ENCODE peak calls at places on chromosomes 6 and 20, in four cellular contexts. F is K562, E is GM12878, O is HepG2. P is an unnamed sample.

GRCh38 chr20:29689411-29690225 is 1567.8 kb upstream of the DEFB115 start:
- DNase-seq in O (no peak), F (peak; percentile 76), E (no peak), P (no peak)

GRCh38 chr6:150373260-150373701 is 4.5 kb downstream of the IYD start:
- DNase-seq in F (no peak), E (no peak), O (no peak), P (no peak)

GRCh38 chr20:38883081-38883980 is 42.9 kb upstream of the FAM83D start:
- DNase-seq in E (no peak), F (no peak), O (no peak), P (no peak)

GRCh38 chr20:58624687-58625086 is 26.4 kb upstream of the STX16 start:
- DNase-seq in F (no peak), O (no peak), E (no peak), P (no peak)

GRCh38 chr20:46694484-46694883 is 5.2 kb upstream of the TP53RK start:
- DNase-seq in E (peak; percentile 27), F (peak; percentile 35), O (no peak), P (no peak)

GRCh38 chr6:143225929-143226328 is 165.2 kb downstream of the AIG1 start:
- DNase-seq in O (peak; percentile 15), E (no peak), F (no peak), P (no peak)

GRCh38 chr6:34366639-34366921 is 25.9 kb downstream of the NUDT3 start:
- DNase-seq in F (no peak), E (no peak), O (no peak), P (no peak)

GRCh38 chr6:8707956-8708772 is 272.8 kb upstream of the SLC35B3 start:
- DNase-seq in F (no peak), O (peak; percentile 27), E (no peak), P (peak; percentile 6)

GRCh38 chr6:161444464-161444863 is 170.6 kb upstream of the AGPAT4 start:
- DNase-seq in F (peak; percentile 26), E (no peak), O (no peak), P (no peak)

GRCh38 chr6:159079367-159079766 is 34.6 kb upstream of the TAGAP start:
- DNase-seq in O (no peak), F (no peak), E (no peak), P (no peak)

GRCh38 chr6:105179244-105180065 is at the start of gene POPDC3:
- DNase-seq in F (no peak), E (no peak), O (no peak), P (peak; percentile 41)

GRCh38 chr20:23659989-23660837 is 22.5 kb upstream of the CST3 start:
- DNase-seq in O (peak; percentile 73), E (no peak), F (peak; percentile 12), P (no peak)

GRCh38 chr20:57890254-57890800 is 180.5 kb upstream of the PMEPA1 start:
- DNase-seq in O (no peak), F (no peak), E (no peak), P (no peak)

GRCh38 chr6:111604259-111605099 is 1.2 kb downstream of the TRAF3IP2 start:
- DNase-seq in F (no peak), O (no peak), E (no peak), P (no peak)

GRCh38 chr6:41965429-41966213 is 24.0 kb upstream of the CCND3 start:
- DNase-seq in O (peak; percentile 84), E (no peak), F (no peak), P (no peak)

GRCh38 chr6:70474751-70475150 is 61.4 kb downstream of the FAM135A start:
- DNase-seq in F (peak; percentile 8), O (peak; percentile 4), E (no peak), P (no peak)

GRCh38 chr20:48567145-48567544 is 260.7 kb downstream of the PREX1 start:
- DNase-seq in E (no peak), F (no peak), O (no peak), P (no peak)

GRCh38 chr6:139657121-139657520 is 282.7 kb upstream of the CITED2 start:
- DNase-seq in F (no peak), E (no peak), O (no peak), P (no peak)

GRCh38 chr6:134105903-134106302 is 53.5 kb upstream of the SLC2A12 start:
- DNase-seq in F (no peak), O (no peak), E (no peak), P (no peak)
- TF ChIP-seq MAX in F (no peak), O (no peak), E (no peak), P (no peak)

GRCh38 chr6:101150226-101150625 is 243.3 kb upstream of the GRIK2 start:
- DNase-seq in O (no peak), F (no peak), E (no peak), P (no peak)

DNA sequence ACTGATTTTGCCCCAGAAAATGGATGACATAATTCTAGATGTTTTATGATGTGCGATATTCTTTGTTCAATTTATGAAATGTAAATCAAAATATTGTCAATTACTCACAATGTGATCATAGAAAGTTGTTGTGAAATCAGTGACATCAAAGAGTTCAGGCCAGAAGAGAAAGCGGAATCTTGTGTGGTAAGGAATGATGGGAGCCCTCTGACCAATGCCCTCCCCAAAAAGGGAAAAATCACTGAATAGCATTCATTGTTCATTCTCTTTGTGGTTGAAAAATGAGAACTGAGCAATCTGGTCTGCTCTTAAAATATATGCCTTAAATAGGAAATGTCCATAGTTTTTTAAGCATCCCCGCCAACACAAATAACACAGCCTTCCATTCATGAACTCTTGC is 247.1 kb upstream of the GRIK2 start:
- DNase-seq in O (no peak), E (no peak), F (no peak), P (no peak)
- TF ChIP-seq SMC3 in O (no peak), E (no peak), F (no peak), P (no peak)

DNA sequence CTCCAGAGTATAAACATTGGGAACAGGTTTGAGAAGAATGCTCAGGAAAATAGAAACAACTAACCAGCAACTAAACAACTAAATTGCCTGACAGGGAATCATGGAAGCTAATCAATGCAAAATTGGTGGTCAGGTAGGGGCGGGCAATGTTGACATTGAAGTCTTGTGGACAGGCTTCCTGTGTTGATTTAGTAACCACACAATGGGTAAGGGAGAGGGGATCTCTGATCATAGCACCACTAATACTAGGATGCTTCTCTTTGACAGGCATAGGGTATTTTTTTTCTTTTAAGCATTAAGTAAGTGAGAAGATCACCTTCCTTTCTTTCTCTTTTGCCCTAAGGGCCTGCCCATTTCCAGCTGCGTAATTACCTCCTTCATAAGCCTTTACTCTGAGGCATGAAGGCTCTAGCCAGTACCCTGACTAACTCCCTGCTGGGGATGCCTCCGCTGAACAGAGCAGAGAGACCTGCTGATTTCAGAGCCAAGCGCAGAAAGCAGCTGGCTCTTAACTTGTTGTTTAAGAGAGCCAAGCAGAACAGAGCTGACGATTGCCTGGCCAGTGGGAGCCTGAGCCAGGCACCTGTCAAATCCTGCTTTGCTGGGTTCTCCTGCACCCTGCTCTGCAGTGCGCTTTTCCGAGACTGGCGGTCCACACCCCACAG is 118.7 kb downstream of the BMP2 start:
- DNase-seq in E (no peak), O (no peak), F (no peak), P (no peak)
- TF ChIP-seq ESRRA in E (no peak), O (no peak), F (no peak), P (no peak)

GRCh38 chr6:24478903-24479302 is 10.5 kb downstream of the GPLD1 start:
- DNase-seq in F (no peak), E (no peak), O (no peak), P (no peak)
- TF ChIP-seq MAX in F (no peak), E (no peak), O (no peak), P (no peak)

GRCh38 chr20:21396921-21397340 is 395 bp downstream of the NKX2-4 start:
- DNase-seq in E (no peak), F (no peak), O (no peak), P (no peak)

GRCh38 chr20:21395039-21395665 is 2.2 kb downstream of the NKX2-4 start:
- DNase-seq in O (no peak), E (no peak), F (no peak), P (no peak)

GRCh38 chr20:21394120-21394519 is 3.2 kb downstream of the NKX2-4 start:
- DNase-seq in F (no peak), O (no peak), E (no peak), P (no peak)

GRCh38 chr20:21396045-21396893 is 1.1 kb downstream of the NKX2-4 start:
- DNase-seq in O (no peak), F (no peak), E (no peak), P (no peak)

GRCh38 chr20:21395666-21396044 is 1.7 kb downstream of the NKX2-4 start:
- DNase-seq in F (no peak), O (no peak), E (no peak), P (no peak)
- TF ChIP-seq SMC3 in F (no peak), O (no peak), E (no peak), P (no peak)

DNA sequence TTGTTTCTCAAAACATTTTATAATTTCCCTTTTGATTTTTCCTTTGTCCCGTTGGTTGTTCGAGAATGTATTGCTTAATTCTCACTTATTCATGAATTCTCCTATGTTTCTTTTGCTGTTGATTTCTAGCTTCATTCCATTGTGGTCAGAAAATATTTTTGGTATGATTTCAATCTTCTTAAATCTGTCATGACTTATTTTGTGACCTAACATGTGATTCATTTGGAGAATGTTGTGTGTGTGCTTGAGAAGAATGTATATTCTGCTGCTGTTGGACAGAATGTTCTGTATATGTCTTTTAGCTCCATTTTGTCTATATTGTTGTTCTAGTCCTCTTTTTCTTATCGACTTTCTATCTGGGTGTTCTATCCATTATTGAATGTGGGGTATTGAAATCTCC is 286.2 kb upstream of the RNF217 start:
- DNase-seq in O (no peak), E (no peak), F (no peak), P (no peak)
- TF ChIP-seq ESRRA in O (no peak), E (no peak), F (no peak), P (no peak)

GRCh38 chr6:4355241-4355640 is 219.9 kb upstream of the ECI2 start:
- DNase-seq in O (no peak), F (no peak), E (no peak), P (peak; percentile 84)
- TF ChIP-seq MAX in O (no peak), F (no peak), E (no peak), P (peak; percentile 52)

DNA sequence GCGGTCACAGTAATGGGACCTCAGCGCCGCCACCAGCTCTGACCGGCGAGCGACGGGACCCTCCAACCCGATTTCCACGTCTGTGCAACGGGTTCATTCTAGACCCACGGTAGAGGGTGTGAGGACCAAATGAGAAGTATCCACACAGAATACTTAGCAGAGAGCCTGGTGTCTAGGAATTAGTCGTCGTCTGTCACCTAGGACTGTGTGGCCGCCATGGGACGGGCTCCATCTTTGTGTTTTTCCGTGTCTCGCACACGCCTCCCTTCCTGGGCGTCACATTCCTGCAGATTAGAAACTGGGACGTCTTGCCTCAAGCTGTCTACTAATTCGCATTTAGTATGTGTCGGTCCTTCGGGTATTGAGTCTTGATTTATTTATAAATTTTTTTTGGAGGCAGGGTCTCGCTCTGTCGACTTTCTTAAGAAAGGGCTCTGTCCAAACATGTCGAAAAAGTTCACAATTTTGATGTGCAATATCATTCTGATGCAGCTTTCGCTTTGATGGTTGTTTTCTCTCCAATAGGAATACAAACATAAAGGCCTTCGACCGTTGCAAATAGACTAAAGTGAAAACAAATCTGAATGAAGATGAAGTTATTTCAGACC is 562 bp downstream of the MGME1 start:
- DNase-seq in E (no peak), O (peak; percentile 67), F (no peak), P (peak; percentile 70)
- TF ChIP-seq SMC3 in E (no peak), O (no peak), F (no peak), P (no peak)